ENCODE peak calls at places on chromosomes 16 and 17, in ten cellular contexts. M is WTC11, F is ovary, Y is stomach, O is heart right ventricle, Q is sigmoid colon, T is epithelial cell of esophagus, C is A549, X is mesothelial cell of epicardium, N is suprapubic skin. P is an unnamed sample.

GRCh38 chr17:81959362-81960129 is 1.4 kb downstream of the NOTUM start:
- DNase-seq in M (peak; percentile 70), F (peak; percentile 80), Y (peak; percentile 84), O (peak; percentile 81), Q (peak; percentile 84), T (peak; percentile 57), C (peak; percentile 55), X (peak; percentile 84), N (no peak), P (peak; percentile 59)

GRCh38 chr16:88318091-88318494 is 64.7 kb upstream of the ZNF469 start:
- DNase-seq in M (no peak), F (no peak), Y (no peak), O (no peak), Q (no peak), T (no peak), C (no peak), X (no peak), N (no peak), P (no peak)

GRCh38 chr17:58338907-58339774 is 10.5 kb upstream of the TSPOAP1 start:
- DNase-seq in M (peak; percentile 78), F (peak; percentile 28), Y (no peak), O (no peak), Q (peak; percentile 80), T (no peak), C (no peak), X (no peak), N (no peak), P (no peak)

GRCh38 chr17:62895650-62896301 is 70.3 kb upstream of the TANC2 start:
- DNase-seq in M (no peak), F (no peak), Y (no peak), O (no peak), Q (no peak), T (peak; percentile 85), C (no peak), X (no peak), N (no peak), P (no peak)

GRCh38 chr17:83085526-83086196 is 6.3 kb downstream of the METRNL start:
- DNase-seq in M (no peak), F (no peak), Y (no peak), O (no peak), Q (no peak), T (no peak), C (no peak), X (no peak), N (no peak), P (no peak)

GRCh38 chr16:66474750-66475199 is 47.7 kb downstream of the BEAN1 start:
- DNase-seq in M (no peak), F (no peak), Y (no peak), O (no peak), Q (peak; percentile 30), T (no peak), C (no peak), X (no peak), N (peak; percentile 15), P (no peak)

GRCh38 chr17:66414528-66415175 is 112.2 kb downstream of the PRKCA start:
- DNase-seq in M (no peak), F (no peak), Y (no peak), O (no peak), Q (no peak), T (no peak), C (no peak), X (no peak), N (no peak), P (no peak)

GRCh38 chr16:76748698-76749097 is 442.3 kb upstream of the MON1B start:
- DNase-seq in M (no peak), F (no peak), Y (no peak), O (no peak), Q (no peak), T (no peak), C (no peak), X (no peak), N (no peak), P (no peak)

GRCh38 chr16:57468346-57468745 is 5.9 kb downstream of the POLR2C start:
- DNase-seq in M (no peak), F (no peak), Y (no peak), O (no peak), Q (no peak), T (no peak), C (no peak), X (no peak), N (no peak), P (no peak)

GRCh38 chr16:57462978-57463362 is 491 bp downstream of the POLR2C start:
- DNase-seq in M (no peak), F (no peak), Y (no peak), O (no peak), Q (no peak), T (no peak), C (no peak), X (no peak), N (no peak), P (no peak)

GRCh38 chr16:57464523-57464922 is 2.0 kb downstream of the POLR2C start:
- DNase-seq in M (no peak), F (no peak), Y (no peak), O (no peak), Q (no peak), T (no peak), C (no peak), X (no peak), N (no peak), P (no peak)

GRCh38 chr16:57462209-57462977 is at the start of gene POLR2C:
- DNase-seq in M (peak; percentile 94), F (peak; percentile 92), Y (peak; percentile 92), O (peak; percentile 91), Q (peak; percentile 93), T (peak; percentile 87), C (peak; percentile 85), X (peak; percentile 95), N (peak; percentile 93), P (peak; percentile 96)
- TF ChIP-seq CTCF in M (peak; percentile 95), F (peak; percentile 91), Y (peak; percentile 92), O (peak; percentile 99), Q (peak; percentile 95), T (peak; percentile 88), C (peak; percentile 82), X (peak; percentile 96), N (peak; percentile 96), P (peak; percentile 97)

DNA sequence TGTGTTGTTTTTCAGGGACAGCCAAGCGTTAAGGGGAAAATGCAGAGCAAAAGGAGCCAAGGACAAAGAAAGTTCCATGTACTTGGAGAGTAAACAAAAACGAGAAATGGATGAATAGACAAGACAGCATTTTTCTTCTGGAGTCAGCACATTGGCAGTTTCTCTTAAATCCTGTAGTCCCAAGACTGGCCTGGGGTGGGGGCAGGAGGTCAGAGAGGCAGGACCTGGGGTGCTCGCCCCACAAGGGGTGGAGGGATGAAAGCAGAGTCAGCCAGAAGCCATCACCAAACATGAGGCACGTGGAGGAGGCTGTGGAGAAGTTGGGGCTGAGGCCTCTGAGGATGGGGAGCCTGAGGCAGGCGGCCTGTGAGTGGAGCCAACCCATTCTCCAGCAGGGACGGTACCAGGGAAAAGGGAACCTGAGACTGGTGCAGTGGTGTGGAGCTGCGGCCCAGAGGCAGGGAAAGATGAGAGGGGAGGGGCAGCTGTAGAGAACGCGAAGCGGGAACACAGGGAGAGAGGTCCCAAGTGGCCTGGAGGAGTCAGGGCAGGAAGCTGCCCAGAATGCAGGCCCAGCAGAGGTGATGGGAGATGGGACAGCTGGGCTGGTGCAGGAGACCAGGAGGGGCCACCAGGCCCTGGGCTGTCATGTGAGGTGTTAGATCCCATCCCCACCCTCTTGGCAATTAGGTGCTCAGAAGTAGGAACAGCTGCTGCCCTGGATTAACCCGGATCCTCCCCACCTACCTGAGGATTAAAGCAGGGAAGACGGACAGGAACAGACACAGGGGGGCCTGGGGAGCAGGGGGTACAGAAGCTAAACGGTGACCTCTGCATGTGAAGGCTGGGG is 3.3 kb downstream of the TLCD3B start:
- DNase-seq in M (no peak), F (no peak), Y (no peak), O (no peak), Q (no peak), T (no peak), C (no peak), X (no peak), N (no peak), P (no peak)
- TF ChIP-seq CTCF in M (no peak), F (no peak), Y (no peak), O (no peak), Q (no peak), T (no peak), C (no peak), X (no peak), N (no peak), P (no peak)

GRCh38 chr17:68462381-68463210 is 5.3 kb upstream of the WIPI1 start:
- DNase-seq in M (peak; percentile 62), F (no peak), Y (peak; percentile 77), O (peak; percentile 65), Q (peak; percentile 78), T (peak; percentile 92), C (peak; percentile 84), X (peak; percentile 67), N (no peak), P (peak; percentile 60)

GRCh38 chr17:68461122-68461539 is 3.8 kb upstream of the WIPI1 start:
- DNase-seq in M (no peak), F (no peak), Y (no peak), O (no peak), Q (no peak), T (peak; percentile 22), C (no peak), X (no peak), N (no peak), P (no peak)

GRCh38 chr17:68460715-68461114 is 3.4 kb upstream of the WIPI1 start:
- DNase-seq in M (no peak), F (no peak), Y (no peak), O (no peak), Q (no peak), T (no peak), C (no peak), X (no peak), N (no peak), P (no peak)

GRCh38 chr17:68461589-68461988 is 4.3 kb upstream of the WIPI1 start:
- DNase-seq in M (no peak), F (no peak), Y (peak; percentile 45), O (no peak), Q (no peak), T (no peak), C (no peak), X (no peak), N (no peak), P (no peak)

DNA sequence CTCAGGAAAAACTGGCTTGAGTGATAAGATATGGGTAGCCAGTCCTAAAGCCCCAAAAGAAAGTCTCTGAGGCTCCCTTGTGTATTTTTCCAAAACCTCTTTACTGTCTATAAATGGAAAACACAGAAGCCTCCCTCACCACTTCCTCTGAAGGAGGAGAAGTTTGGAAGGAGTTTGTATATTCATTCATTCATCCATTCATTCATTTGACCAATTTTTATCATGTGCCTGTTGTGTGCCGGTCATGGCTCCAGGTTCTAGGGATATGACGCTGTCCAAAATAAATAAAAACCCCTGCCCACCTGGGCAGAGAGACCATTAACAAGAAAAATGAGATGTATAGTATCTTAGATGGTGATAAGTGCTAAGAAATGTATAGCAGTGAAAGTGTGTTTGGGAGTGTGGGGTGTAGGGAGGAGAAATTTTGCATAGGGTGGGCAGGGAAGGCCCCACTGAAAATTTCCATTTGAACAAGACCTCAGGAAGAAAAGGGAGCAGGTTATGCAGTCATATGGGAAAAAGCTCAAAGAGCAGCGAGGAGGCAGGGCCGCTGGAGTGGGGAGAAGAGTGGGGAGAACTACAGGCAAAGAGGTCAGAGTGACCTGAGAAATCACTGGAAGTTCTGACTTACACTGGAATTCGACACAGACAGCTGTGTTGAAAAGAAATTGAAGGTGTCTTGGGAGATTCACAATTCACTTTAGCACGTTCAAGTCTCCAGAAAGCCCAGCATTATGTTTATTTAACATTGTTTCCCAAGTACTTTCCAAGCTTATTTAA is 6.1 kb upstream of the WIPI1 start:
- DNase-seq in M (no peak), F (no peak), Y (no peak), O (no peak), Q (no peak), T (no peak), C (no peak), X (no peak), N (no peak), P (no peak)
- TF ChIP-seq CTCF in M (no peak), F (peak; percentile 3), Y (no peak), O (peak; percentile 0), Q (no peak), T (no peak), C (no peak), X (peak; percentile 55), N (no peak), P (peak; percentile 2)

DNA sequence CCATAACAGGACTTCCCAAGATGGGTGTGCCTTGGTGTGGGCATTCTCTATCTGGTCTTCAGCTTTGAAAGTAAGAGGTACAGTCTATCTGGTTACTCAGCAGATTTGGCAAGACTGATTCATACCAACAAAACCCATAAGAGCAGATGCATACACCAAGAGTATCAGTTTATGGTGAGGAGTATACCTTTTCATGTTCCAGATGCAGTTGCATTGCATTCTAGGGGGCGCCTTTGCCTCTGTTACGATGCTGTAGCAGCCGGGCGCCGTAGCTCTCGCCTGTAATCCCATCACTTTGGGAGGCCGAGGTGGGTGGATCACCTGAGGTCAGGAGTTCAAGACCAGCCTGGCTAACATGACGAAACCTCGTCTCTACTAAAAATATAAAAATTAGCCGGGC is 31.1 kb upstream of the CARMIL2 start:
- DNase-seq in M (peak; percentile 73), F (no peak), Y (no peak), O (no peak), Q (peak; percentile 22), T (peak; percentile 23), C (no peak), X (no peak), N (no peak), P (no peak)
- TF ChIP-seq CTCF in M (peak; percentile 40), F (no peak), Y (no peak), O (no peak), Q (no peak), T (no peak), C (no peak), X (no peak), N (no peak), P (peak; percentile 21)

P was measured in neural crest cell.